ENCODE peak calls at places on chromosomes 7 and 10, in five cellular contexts. One of them, this sample, is unnamed.

GRCh38 chr10:102230861-102231356 is 4.8 kb downstream of the ELOVL3 start:
- DNase-seq in HepG2: no peak
- DNase-seq in GM12878: no peak
- DNase-seq in WTC11: peak
- DNase-seq in K562: peak
- DNase-seq in this sample: peak

GRCh38 chr7:6015917-6016652 is 7.0 kb downstream of the AIMP2 start:
- DNase-seq in HepG2: no peak
- DNase-seq in GM12878: no peak
- DNase-seq in WTC11: no peak
- DNase-seq in K562: peak
- DNase-seq in this sample: no peak

GRCh38 chr10:86372119-86372784 is 5.7 kb upstream of the GRID1 start:
- DNase-seq in HepG2: no peak
- DNase-seq in GM12878: no peak
- DNase-seq in WTC11: no peak
- DNase-seq in K562: no peak
- DNase-seq in this sample: no peak

GRCh38 chr10:56496087-56496486 is 135.0 kb upstream of the ZWINT start:
- DNase-seq in HepG2: no peak
- DNase-seq in GM12878: no peak
- DNase-seq in WTC11: no peak
- DNase-seq in K562: no peak
- DNase-seq in this sample: no peak

GRCh38 chr10:28400678-28401077 is 97.8 kb upstream of the MPP7 start:
- DNase-seq in HepG2: no peak
- DNase-seq in GM12878: no peak
- DNase-seq in WTC11: no peak
- DNase-seq in K562: no peak
- DNase-seq in this sample: no peak

GRCh38 chr7:41880107-41880506 is 177.2 kb upstream of the INHBA start:
- DNase-seq in HepG2: no peak
- DNase-seq in GM12878: no peak
- DNase-seq in WTC11: no peak
- DNase-seq in K562: no peak
- DNase-seq in this sample: no peak

GRCh38 chr10:1291178-1292090 is 235.2 kb downstream of the WDR37 start:
- DNase-seq in HepG2: no peak
- DNase-seq in GM12878: no peak
- DNase-seq in WTC11: no peak
- DNase-seq in K562: no peak
- DNase-seq in this sample: no peak

GRCh38 chr10:100864981-100865380 is 47.8 kb upstream of the SLF2 start:
- DNase-seq in HepG2: no peak
- DNase-seq in GM12878: no peak
- DNase-seq in WTC11: no peak
- DNase-seq in K562: no peak
- DNase-seq in this sample: no peak

GRCh38 chr7:1087952-1088920 is at the start of gene GPER1:
- DNase-seq in HepG2: peak
- DNase-seq in GM12878: no peak
- DNase-seq in WTC11: peak
- DNase-seq in K562: no peak
- DNase-seq in this sample: peak

GRCh38 chr10:30542001-30542861 is 87.3 kb downstream of the LYZL2 start:
- DNase-seq in HepG2: peak
- DNase-seq in GM12878: no peak
- DNase-seq in WTC11: no peak
- DNase-seq in K562: peak
- DNase-seq in this sample: no peak

GRCh38 chr10:6114758-6115410 is 26.1 kb downstream of the RBM17 start:
- DNase-seq in HepG2: no peak
- DNase-seq in GM12878: no peak
- DNase-seq in WTC11: no peak
- DNase-seq in K562: no peak
- DNase-seq in this sample: no peak

GRCh38 chr7:136023134-136023869 is 46.1 kb upstream of the MTPN start:
- DNase-seq in HepG2: no peak
- DNase-seq in GM12878: no peak
- DNase-seq in WTC11: no peak
- DNase-seq in K562: no peak
- DNase-seq in this sample: no peak

GRCh38 chr7:96855691-96856090 is 146.0 kb upstream of the SEM1 start:
- DNase-seq in HepG2: no peak
- DNase-seq in GM12878: no peak
- DNase-seq in WTC11: no peak
- DNase-seq in K562: no peak
- DNase-seq in this sample: no peak

GRCh38 chr10:84706431-84706830 is 378.0 kb downstream of the CCSER2 start:
- DNase-seq in HepG2: no peak
- DNase-seq in GM12878: no peak
- DNase-seq in WTC11: no peak
- DNase-seq in K562: no peak
- DNase-seq in this sample: no peak

GRCh38 chr10:76388321-76388720 is 956.9 kb downstream of the LRMDA start:
- DNase-seq in HepG2: no peak
- DNase-seq in GM12878: no peak
- DNase-seq in WTC11: no peak
- DNase-seq in K562: no peak
- DNase-seq in this sample: no peak

GRCh38 chr7:23404546-23405239 is 65.6 kb downstream of the IGF2BP3 start:
- DNase-seq in HepG2: no peak
- DNase-seq in GM12878: no peak
- DNase-seq in WTC11: no peak
- DNase-seq in K562: no peak
- DNase-seq in this sample: no peak

GRCh38 chr7:74476546-74477095 is 22.9 kb downstream of the GTF2IRD1 start:
- DNase-seq in HepG2: no peak
- DNase-seq in GM12878: no peak
- DNase-seq in WTC11: no peak
- DNase-seq in K562: no peak
- DNase-seq in this sample: no peak

GRCh38 chr10:14839305-14839695 is 1.2 kb downstream of the HSPA14 start:
- DNase-seq in HepG2: no peak
- DNase-seq in GM12878: no peak
- DNase-seq in WTC11: no peak
- DNase-seq in K562: peak
- DNase-seq in this sample: no peak

GRCh38 chr10:5566606-5567005 is 41.8 kb downstream of the CALML3 start:
- DNase-seq in HepG2: no peak
- DNase-seq in GM12878: no peak
- DNase-seq in WTC11: no peak
- DNase-seq in K562: no peak
- DNase-seq in this sample: no peak

GRCh38 chr7:23107781-23108180 is 2.2 kb downstream of the KLHL7 start:
- DNase-seq in HepG2: no peak
- DNase-seq in GM12878: no peak
- DNase-seq in WTC11: no peak
- DNase-seq in K562: no peak
- DNase-seq in this sample: no peak

GRCh38 chr7:909358-910329 is 33.3 kb downstream of the GET4 start:
- DNase-seq in HepG2: no peak
- DNase-seq in GM12878: no peak
- DNase-seq in WTC11: no peak
- DNase-seq in K562: no peak
- DNase-seq in this sample: no peak

GRCh38 chr7:77262311-77262710 is 62.7 kb upstream of the FGL2 start:
- DNase-seq in HepG2: no peak
- DNase-seq in GM12878: no peak
- DNase-seq in WTC11: no peak
- DNase-seq in K562: no peak
- DNase-seq in this sample: no peak

GRCh38 chr7:31096198-31096881 is 44.2 kb downstream of the ADCYAP1R1 start:
- DNase-seq in HepG2: no peak
- DNase-seq in GM12878: no peak
- DNase-seq in WTC11: no peak
- DNase-seq in K562: no peak
- DNase-seq in this sample: no peak

GRCh38 chr10:59991117-59991516 is 84.8 kb upstream of the CCDC6 start:
- DNase-seq in HepG2: no peak
- DNase-seq in GM12878: no peak
- DNase-seq in WTC11: no peak
- DNase-seq in K562: no peak
- DNase-seq in this sample: no peak
- TF ChIP-seq ATF3 in HepG2: no peak
- TF ChIP-seq ATF3 in GM12878: no peak
- TF ChIP-seq ATF3 in WTC11: no peak
- TF ChIP-seq ATF3 in K562: no peak
- TF ChIP-seq ATF3 in this sample: no peak

DNA sequence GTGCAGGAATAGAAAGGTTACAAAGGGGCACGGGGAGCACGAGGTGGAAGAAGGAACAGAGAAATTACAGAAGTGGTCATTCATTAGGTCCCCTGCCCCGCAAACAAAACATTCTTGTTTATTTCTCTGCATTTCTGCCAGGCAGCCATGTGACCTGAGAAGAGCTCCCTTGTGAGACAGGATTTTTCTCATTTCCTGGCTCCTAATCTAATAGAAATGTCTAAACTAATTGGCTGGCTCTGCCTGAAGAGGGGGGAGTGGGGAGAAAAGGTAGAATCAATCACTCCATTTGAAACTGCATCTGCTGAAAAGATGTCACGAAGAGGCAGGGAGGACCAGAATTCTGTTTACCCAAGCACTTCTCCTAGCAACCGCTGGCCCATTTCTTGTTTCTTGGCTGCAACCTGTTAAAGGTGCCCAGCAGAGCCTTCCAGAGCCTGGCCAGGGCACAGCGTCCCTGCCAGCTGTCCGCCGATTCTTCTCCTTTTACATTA is 1227.5 kb downstream of the TYW1 start:
- DNase-seq in HepG2: no peak
- DNase-seq in GM12878: no peak
- DNase-seq in WTC11: no peak
- DNase-seq in K562: no peak
- DNase-seq in this sample: no peak
- TF ChIP-seq ATF3 in HepG2: no peak
- TF ChIP-seq ATF3 in GM12878: no peak
- TF ChIP-seq ATF3 in WTC11: no peak
- TF ChIP-seq ATF3 in K562: no peak
- TF ChIP-seq ATF3 in this sample: no peak

DNA sequence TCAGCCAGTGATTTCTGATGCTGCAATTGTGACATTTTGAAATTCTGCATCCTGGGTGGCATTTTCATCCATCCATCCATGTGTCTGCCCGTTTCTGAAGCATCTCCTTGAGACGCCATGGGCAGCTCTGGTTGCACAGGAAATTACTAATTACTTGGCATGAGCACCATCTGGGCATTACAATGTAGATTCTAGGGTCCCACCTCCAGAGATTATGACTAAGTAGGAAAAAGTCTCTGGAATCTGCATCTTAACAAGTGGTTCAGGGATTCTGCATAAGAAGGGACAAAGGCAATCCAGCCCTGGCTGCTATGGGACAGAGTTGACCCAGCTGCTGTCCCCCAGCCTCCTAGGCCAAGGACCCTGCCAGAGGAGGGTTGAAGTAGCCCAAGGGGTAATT is 65.3 kb downstream of the CUZD1 start:
- DNase-seq in HepG2: no peak
- DNase-seq in GM12878: no peak
- DNase-seq in WTC11: no peak
- DNase-seq in K562: no peak
- DNase-seq in this sample: no peak
- TF ChIP-seq ATF3 in HepG2: no peak
- TF ChIP-seq ATF3 in GM12878: no peak
- TF ChIP-seq ATF3 in WTC11: no peak
- TF ChIP-seq ATF3 in K562: no peak
- TF ChIP-seq ATF3 in this sample: no peak

GRCh38 chr10:121099601-121100000 is 248.4 kb downstream of the WDR11 start:
- DNase-seq in HepG2: peak
- DNase-seq in GM12878: no peak
- DNase-seq in WTC11: no peak
- DNase-seq in K562: no peak
- DNase-seq in this sample: no peak

GRCh38 chr10:121098231-121098630 is 247.1 kb downstream of the WDR11 start:
- DNase-seq in HepG2: no peak
- DNase-seq in GM12878: no peak
- DNase-seq in WTC11: no peak
- DNase-seq in K562: no peak
- DNase-seq in this sample: no peak

GRCh38 chr10:121092341-121093099 is 241.4 kb downstream of the WDR11 start:
- DNase-seq in HepG2: no peak
- DNase-seq in GM12878: no peak
- DNase-seq in WTC11: no peak
- DNase-seq in K562: no peak
- DNase-seq in this sample: no peak

DNA sequence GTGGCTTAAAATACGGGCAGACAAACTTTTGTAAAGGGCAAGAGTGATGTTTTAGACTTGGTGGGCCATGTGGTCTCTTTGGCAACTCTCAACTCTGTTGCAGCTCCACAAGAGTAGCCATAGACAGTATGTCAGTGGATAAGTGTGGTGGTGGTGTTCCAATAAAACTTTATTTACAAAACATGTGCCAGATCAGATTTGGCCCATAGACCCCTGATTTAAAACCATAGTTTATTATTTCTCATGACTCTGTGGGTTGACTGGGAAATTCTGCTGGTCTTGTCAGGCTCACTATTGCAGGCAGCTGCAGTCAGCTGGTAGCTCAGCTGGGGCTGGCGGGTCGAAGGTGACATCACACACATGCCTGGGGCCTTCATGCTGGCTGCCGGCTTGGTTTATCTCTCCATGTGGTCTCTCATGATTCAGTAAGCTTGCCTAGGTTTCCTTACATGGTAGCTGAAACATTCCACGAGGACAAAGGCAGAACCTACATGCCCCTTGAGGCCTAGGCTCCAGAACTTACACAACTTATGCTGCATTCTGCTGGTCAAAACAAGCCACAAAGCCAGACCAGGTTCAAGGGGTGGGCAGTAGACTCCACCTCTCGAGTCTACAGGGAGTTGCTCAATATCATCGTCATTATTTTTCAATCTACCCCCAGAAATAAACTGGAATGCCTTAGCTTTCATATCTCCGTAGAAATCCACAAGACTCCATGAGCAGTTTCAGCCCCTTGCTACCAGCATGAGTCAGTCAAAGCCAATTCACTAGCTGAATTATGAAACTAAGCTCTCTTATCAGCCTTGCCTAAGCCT is 245.7 kb downstream of the WDR11 start:
- DNase-seq in HepG2: peak
- DNase-seq in GM12878: no peak
- DNase-seq in WTC11: no peak
- DNase-seq in K562: peak
- DNase-seq in this sample: no peak
- TF ChIP-seq ATF3 in HepG2: no peak
- TF ChIP-seq ATF3 in GM12878: no peak
- TF ChIP-seq ATF3 in WTC11: no peak
- TF ChIP-seq ATF3 in K562: no peak
- TF ChIP-seq ATF3 in this sample: no peak

DNA sequence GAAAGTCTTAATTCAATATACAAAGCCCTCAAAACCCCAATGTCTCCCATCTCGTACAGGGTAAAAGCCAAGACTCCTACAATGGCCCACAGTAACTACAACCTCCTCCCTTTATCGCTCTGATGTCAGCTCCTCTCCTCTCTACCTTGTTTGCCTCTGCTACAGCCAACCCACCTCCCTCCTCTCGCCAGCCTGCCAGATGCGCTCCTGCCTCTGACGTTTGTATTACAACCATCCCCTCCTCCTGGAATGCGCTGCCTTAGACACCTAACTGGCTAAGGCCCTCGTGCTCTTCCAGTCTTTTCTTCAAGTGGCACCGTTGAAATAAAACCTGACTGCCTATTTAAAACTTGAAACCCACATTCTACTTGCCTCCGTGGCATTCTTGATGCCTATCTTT is 115.3 kb upstream of the MYO3A start:
- DNase-seq in HepG2: no peak
- DNase-seq in GM12878: no peak
- DNase-seq in WTC11: peak
- DNase-seq in K562: no peak
- DNase-seq in this sample: no peak
- TF ChIP-seq ATF3 in HepG2: no peak
- TF ChIP-seq ATF3 in GM12878: no peak
- TF ChIP-seq ATF3 in WTC11: no peak
- TF ChIP-seq ATF3 in K562: no peak
- TF ChIP-seq ATF3 in this sample: no peak